ENCODE peak calls at places on chromosomes 13 and 19, in ten cellular contexts. H is HCT116, D is endothelial cell of umbilical vein, P is transverse colon, T is K562, E is breast epithelium, Q is suprapubic skin, C is prostate gland, Y is HepG2, X is upper lobe of left lung. J is an unnamed sample. For H3K4me1, the result is how much of the 10 kb centered on the place peaks cover.

GRCh38 chr19:16400911-16401675 is 70.7 kb downstream of the EPS15L1 start:
- DNase-seq in D (no peak), E (no peak), Q (peak), P (no peak), H (no peak), C (peak), Y (no peak), X (peak), T (no peak), J (no peak)

GRCh38 chr19:8361921-8362793 is 1.8 kb upstream of the ANGPTL4 start:
- DNase-seq in H (peak), Q (peak), D (peak), C (peak), P (peak), E (peak), X (peak), Y (peak), T (no peak), J (peak)

GRCh38 chr13:31441804-31442487 is 242.2 kb downstream of the B3GLCT start:
- DNase-seq in E (no peak), P (no peak), H (no peak), X (no peak), D (no peak), C (no peak), Q (no peak), Y (no peak), T (no peak), J (no peak)

GRCh38 chr13:68697551-68697950 is 1410.1 kb upstream of the ATXN8OS start:
- DNase-seq in Q (no peak), P (no peak), T (peak), Y (no peak), H (no peak), D (no peak), X (no peak), E (no peak), C (no peak), J (no peak)

GRCh38 chr13:63161219-63161618 is 1745.6 kb upstream of the PCDH20 start:
- DNase-seq in T (no peak), X (no peak), P (no peak), D (peak), E (no peak), Q (no peak), H (no peak), Y (no peak), C (no peak), J (no peak)

GRCh38 chr13:32829676-32830091 is 186.5 kb upstream of the KL start:
- DNase-seq in C (no peak), P (no peak), X (no peak), D (no peak), Q (no peak), H (peak), T (no peak), E (no peak), Y (no peak), J (no peak)

GRCh38 chr19:54302252-54302651 is 10.7 kb downstream of the LILRA5 start:
- DNase-seq in Q (no peak), C (no peak), D (no peak), X (no peak), E (peak), P (no peak), H (no peak), T (no peak), Y (no peak), J (no peak)

GRCh38 chr13:73874460-73874859 is 259.7 kb downstream of the KLF12 start:
- DNase-seq in T (no peak), Q (no peak), E (no peak), X (no peak), Y (no peak), P (no peak), D (no peak), C (no peak), H (no peak), J (no peak)

GRCh38 chr19:48806818-48807589 is 3.8 kb downstream of the BCAT2 start:
- DNase-seq in T (peak), X (peak), P (peak), C (no peak), Y (peak), H (no peak), Q (no peak), E (no peak), D (no peak), J (no peak)

GRCh38 chr13:74870865-74871264 is 611.1 kb downstream of the TBC1D4 start:
- DNase-seq in P (no peak), X (no peak), Y (no peak), H (no peak), D (peak), C (no peak), Q (no peak), T (no peak), E (no peak), J (no peak)

GRCh38 chr13:113137656-113138292 is 15.2 kb downstream of the F10 start:
- DNase-seq in P (no peak), Q (no peak), D (no peak), H (no peak), E (no peak), Y (no peak), C (no peak), X (no peak), T (no peak), J (no peak)

GRCh38 chr19:42132851-42133528 is 744 bp upstream of the POU2F2 start:
- DNase-seq in Y (peak), Q (no peak), C (peak), H (peak), P (peak), T (peak), E (peak), X (peak), D (peak), J (peak)

GRCh38 chr13:35866801-35867200 is 264.4 kb downstream of the DCLK1 start:
- DNase-seq in E (no peak), P (no peak), X (no peak), D (no peak), Q (no peak), C (no peak), Y (no peak), T (no peak), H (no peak), J (no peak)

GRCh38 chr19:1151037-1151716 is 22.9 kb downstream of the SBNO2 start:
- DNase-seq in X (peak), Q (no peak), E (no peak), C (no peak), Y (no peak), T (no peak), P (no peak), D (no peak), H (no peak), J (no peak)
- H3K4me1 ChIP-seq in X (half or more), Q (half or more), E (under half), C (under half), Y (under half), T (under half), P (under half), D (under half), H (under half), J (under half)

GRCh38 chr19:50658438-50659317 is 9.4 kb downstream of the C19orf81 start:
- DNase-seq in C (peak), E (no peak), H (peak), P (peak), D (peak), T (peak), X (peak), Y (no peak), Q (no peak), J (no peak)
- TF ChIP-seq POLR2AphosphoS5 in C (peak), E (peak), H (peak), P (no peak), D (no peak), T (peak), X (peak), Y (no peak), Q (no peak), J (no peak)

GRCh38 chr19:55643003-55643732 is at the start of gene ZNF581:
- DNase-seq in H (no peak), D (peak), X (peak), T (peak), P (peak), E (peak), C (peak), Q (peak), Y (peak), J (peak)

GRCh38 chr19:55641376-55642152 is 762 bp downstream of the ZNF580 start:
- DNase-seq in H (no peak), T (peak), P (no peak), Q (no peak), Y (no peak), X (no peak), C (no peak), E (no peak), D (no peak), J (peak)

GRCh38 chr19:55643733-55644116 is 276 bp downstream of the ZNF581 start:
- DNase-seq in C (no peak), Y (no peak), H (no peak), X (no peak), T (no peak), P (no peak), D (no peak), Q (no peak), E (no peak), J (no peak)

GRCh38 chr19:55640577-55641375 is at the start of gene ZNF580:
- DNase-seq in E (peak), Y (peak), X (peak), D (peak), H (no peak), P (peak), T (peak), Q (no peak), C (peak), J (peak)

DNA sequence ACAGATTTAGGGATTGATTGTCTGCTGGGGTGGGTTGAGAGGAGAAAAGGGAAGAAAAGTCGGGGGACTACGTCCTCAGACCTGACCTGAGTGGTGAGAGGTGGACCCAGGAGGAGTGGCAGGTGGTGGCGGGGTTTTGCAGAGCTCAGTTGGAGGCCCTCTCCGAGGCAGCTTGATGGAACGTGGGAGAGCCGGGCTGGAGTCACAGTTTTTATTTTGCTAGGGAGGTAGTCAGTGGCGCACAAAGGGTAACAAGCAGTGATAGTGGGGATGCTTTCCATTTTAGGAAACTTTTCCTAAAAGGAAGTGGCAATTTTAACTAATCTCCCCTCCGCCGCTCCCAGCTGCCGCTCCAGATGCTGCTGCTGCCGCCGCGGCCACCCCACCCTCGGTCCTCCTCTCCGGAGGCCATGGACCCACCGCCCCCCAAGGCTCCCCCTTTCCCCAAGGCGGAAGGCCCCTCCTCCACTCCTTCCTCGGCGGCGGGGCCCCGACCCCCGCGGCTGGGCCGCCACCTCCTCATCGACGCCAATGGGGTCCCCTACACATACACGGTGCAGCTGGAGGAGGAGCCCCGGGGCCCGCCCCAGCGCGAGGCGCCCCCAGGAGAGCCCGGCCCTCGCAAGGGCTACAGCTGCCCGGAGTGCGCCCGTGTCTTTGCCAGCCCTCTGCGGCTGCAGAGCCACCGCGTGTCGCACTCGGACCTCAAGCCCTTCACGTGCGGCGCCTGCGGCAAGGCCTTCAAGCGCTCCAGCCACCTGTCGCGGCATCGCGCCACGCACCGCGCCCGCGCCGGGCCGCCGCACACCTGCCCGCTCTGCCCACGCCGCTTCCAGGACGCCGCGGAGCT is 1.1 kb upstream of the ZNF581 start:
- DNase-seq in C (no peak), D (no peak), T (no peak), X (peak), H (no peak), Y (no peak), Q (no peak), P (peak), E (no peak), J (peak)
- TF ChIP-seq POLR2A in C (no peak), D (peak), T (no peak), X (no peak), H (no peak), Y (no peak), Q (no peak), P (no peak), E (no peak), J (no peak)

DNA sequence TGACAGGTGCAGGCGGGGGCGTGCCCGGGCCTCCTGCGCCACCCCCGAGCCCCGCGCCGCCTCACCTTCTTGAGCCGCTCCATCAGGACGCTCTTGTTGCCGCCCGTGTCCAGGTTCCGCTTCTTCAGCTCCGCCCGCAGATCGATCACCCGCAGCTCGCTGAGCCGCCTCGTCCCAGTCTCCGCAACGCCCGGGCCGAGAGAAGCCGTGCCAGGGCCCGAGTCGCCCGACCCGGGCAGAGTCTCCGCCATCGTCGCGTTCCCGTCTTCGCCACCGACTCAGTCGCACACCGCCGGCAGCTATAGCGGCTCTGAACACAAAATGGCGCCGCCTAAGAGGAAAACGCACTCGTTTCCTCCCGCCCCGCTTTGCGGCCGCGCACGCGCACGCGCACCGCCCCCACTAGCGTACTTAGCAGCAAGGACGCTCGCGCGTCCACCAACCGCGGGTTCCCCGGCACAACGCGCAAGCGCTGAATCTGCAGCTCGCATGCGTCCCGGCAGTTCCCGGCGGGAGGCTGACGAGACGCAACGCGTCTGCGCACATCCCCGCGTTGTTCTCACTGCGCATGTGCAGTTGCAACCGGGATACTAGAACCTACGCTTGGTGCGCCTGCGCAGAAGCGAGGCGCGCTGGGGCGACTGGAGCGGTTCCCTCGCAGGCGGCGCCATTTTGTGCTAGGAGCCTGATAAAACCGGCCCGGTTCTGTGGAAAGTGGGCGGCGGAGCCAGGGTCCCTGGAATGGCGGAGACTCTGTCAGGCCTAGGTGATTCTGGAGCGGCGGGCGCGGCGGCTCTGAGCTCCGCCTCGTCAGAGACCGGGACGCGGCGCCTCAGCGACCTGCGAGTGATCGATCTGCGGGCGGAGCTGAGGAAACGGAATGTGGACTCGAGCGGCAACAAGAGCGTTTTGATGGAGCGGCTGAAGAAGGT is at the start of the genes SAFB and SAFB2:
- DNase-seq in T (peak), Y (peak), Q (peak), D (peak), P (peak), H (peak), C (peak), X (peak), E (peak), J (peak)
- H3K4me1 ChIP-seq in T (under half), Y (half or more), Q (half or more), D (under half), P (half or more), H (under half), C (under half), X (half or more), E (under half), J (under half)

DNA sequence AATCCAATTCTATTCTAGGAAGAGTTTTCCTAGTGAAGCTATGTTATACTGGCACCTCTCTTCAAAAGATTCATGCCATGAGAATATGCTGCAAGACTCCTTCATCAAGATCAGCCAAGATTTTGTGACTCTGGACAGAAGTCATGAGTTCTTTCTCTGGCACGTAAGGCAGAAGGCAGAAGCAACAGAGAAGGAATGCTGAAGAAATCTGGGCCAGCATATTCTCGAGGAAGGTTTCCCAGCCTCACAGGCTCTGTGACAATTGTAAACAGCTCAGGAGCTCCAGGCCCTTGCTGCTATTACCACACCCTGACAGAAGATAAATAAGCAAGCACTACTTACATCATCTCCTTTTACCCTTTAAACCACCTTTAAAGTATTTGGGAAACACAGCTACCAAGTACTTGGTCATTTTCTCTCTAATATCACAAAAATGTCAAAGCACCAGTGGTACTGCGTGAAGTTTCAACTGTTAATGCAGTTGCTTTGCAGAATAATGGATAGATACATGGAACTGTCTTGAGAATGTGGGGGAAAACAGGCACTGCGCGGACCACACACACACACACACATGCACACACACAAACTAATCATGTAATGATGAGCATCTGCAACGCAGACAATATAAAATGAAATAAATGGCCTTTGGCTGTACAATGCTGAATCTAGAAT is 55.4 kb downstream of the INTS6 start:
- DNase-seq in E (no peak), T (no peak), Q (peak), Y (no peak), X (no peak), P (peak), D (no peak), C (peak), H (no peak), J (peak)
- TF ChIP-seq POLR2AphosphoS5 in E (no peak), T (no peak), Q (peak), Y (no peak), X (no peak), P (peak), D (no peak), C (peak), H (no peak), J (peak)

GRCh38 chr19:2121416-2122051 is 24.8 kb downstream of the IZUMO4 start:
- DNase-seq in H (no peak), C (no peak), E (no peak), D (no peak), X (peak), T (no peak), Y (no peak), P (no peak), Q (no peak), J (no peak)

GRCh38 chr19:2122982-2123381 is 26.3 kb downstream of the IZUMO4 start:
- DNase-seq in T (no peak), D (no peak), Q (no peak), E (no peak), X (no peak), P (no peak), Y (no peak), H (no peak), C (no peak), J (no peak)

GRCh38 chr19:2120821-2121220 is 24.1 kb downstream of the IZUMO4 start:
- DNase-seq in P (no peak), X (no peak), D (no peak), T (no peak), E (no peak), Y (no peak), Q (no peak), C (no peak), H (no peak), J (no peak)

GRCh38 chr19:2122251-2122650 is 25.5 kb downstream of the IZUMO4 start:
- DNase-seq in Q (no peak), Y (no peak), D (no peak), H (no peak), T (no peak), X (no peak), P (no peak), C (no peak), E (no peak), J (no peak)

GRCh38 chr19:2123682-2124387 is 27.1 kb downstream of the IZUMO4 start:
- DNase-seq in P (no peak), D (no peak), H (no peak), T (no peak), Y (no peak), X (peak), E (no peak), C (no peak), Q (no peak), J (no peak)
- TF ChIP-seq POLR2A in P (no peak), D (no peak), H (no peak), T (peak), Y (no peak), X (no peak), E (no peak), C (no peak), Q (no peak), J (no peak)

GRCh38 chr13:44045179-44045562 is 165.5 kb downstream of the LACC1 start:
- DNase-seq in Y (no peak), D (no peak), T (no peak), E (no peak), Q (no peak), X (no peak), C (no peak), H (no peak), P (no peak), J (no peak)
- H3K4me1 ChIP-seq in Y (under half), D (under half), T (under half), E (under half), Q (under half), X (under half), C (under half), H (under half), P (under half), J (under half)

GRCh38 chr19:49971991-49972401 is 11.0 kb upstream of the SIGLEC11 start:
- DNase-seq in X (no peak), Q (no peak), D (no peak), H (no peak), E (no peak), P (no peak), C (no peak), Y (no peak), T (no peak), J (no peak)

GRCh38 chr19:49976496-49976895 is 15.5 kb upstream of the SIGLEC11 start:
- DNase-seq in Q (no peak), T (no peak), D (no peak), P (no peak), H (no peak), C (no peak), E (no peak), X (no peak), Y (no peak), J (no peak)

GRCh38 chr19:49975051-49975450 is 14.1 kb upstream of the SIGLEC11 start:
- DNase-seq in C (no peak), D (no peak), H (no peak), E (no peak), Q (no peak), T (no peak), P (no peak), X (no peak), Y (no peak), J (no peak)

GRCh38 chr19:49977111-49977510 is 16.1 kb upstream of the SIGLEC11 start:
- DNase-seq in D (no peak), Q (no peak), Y (no peak), P (no peak), X (no peak), E (no peak), C (no peak), T (no peak), H (no peak), J (no peak)

GRCh38 chr19:49973987-49974386 is 13.0 kb upstream of the SIGLEC11 start:
- DNase-seq in X (peak), H (no peak), Y (no peak), D (no peak), C (no peak), Q (no peak), P (peak), E (no peak), T (no peak), J (no peak)
- TF ChIP-seq POLR2AphosphoS5 in X (peak), H (no peak), Y (no peak), D (no peak), C (no peak), Q (no peak), P (no peak), E (no peak), T (no peak), J (no peak)

J was measured in sigmoid colon.